ENCODE peak calls at places on chromosomes 4 and X, in six cellular contexts. One of them, this sample, is unnamed.

GRCh38 chr4:66911898-66912297 is 633.4 kb downstream of the CENPC start:
- DNase-seq in A549: no peak
- DNase-seq in stimulated activated CD4-positive, alpha-beta T cell treated with anti-CD3 and anti-CD28 coated beads, Interleukin-2, amount 100 ng/mL, for 48 hours: no peak
- DNase-seq in mesothelial cell of epicardium: no peak
- DNase-seq in epithelial cell of esophagus: peak
- DNase-seq in activated T-cell treated with anti-CD3 and anti-CD28 coated beads for 1 hour: no peak
- DNase-seq in this sample: no peak

GRCh38 chr4:53508446-53508845 is 82.8 kb downstream of the LNX1 start:
- DNase-seq in A549: peak
- DNase-seq in stimulated activated CD4-positive, alpha-beta T cell treated with anti-CD3 and anti-CD28 coated beads, Interleukin-2, amount 100 ng/mL, for 48 hours: no peak
- DNase-seq in mesothelial cell of epicardium: no peak
- DNase-seq in epithelial cell of esophagus: peak
- DNase-seq in activated T-cell treated with anti-CD3 and anti-CD28 coated beads for 1 hour: no peak
- DNase-seq in this sample: no peak

GRCh38 chrX:48467331-48467761 is 2.7 kb downstream of the SLC38A5 start:
- DNase-seq in A549: no peak
- DNase-seq in stimulated activated CD4-positive, alpha-beta T cell treated with anti-CD3 and anti-CD28 coated beads, Interleukin-2, amount 100 ng/mL, for 48 hours: no peak
- DNase-seq in mesothelial cell of epicardium: no peak
- DNase-seq in epithelial cell of esophagus: no peak
- DNase-seq in activated T-cell treated with anti-CD3 and anti-CD28 coated beads for 1 hour: no peak
- DNase-seq in this sample: no peak

GRCh38 chrX:63275127-63275526 is 76.0 kb downstream of the SPIN4 start:
- DNase-seq in A549: peak
- DNase-seq in stimulated activated CD4-positive, alpha-beta T cell treated with anti-CD3 and anti-CD28 coated beads, Interleukin-2, amount 100 ng/mL, for 48 hours: peak
- DNase-seq in mesothelial cell of epicardium: no peak
- DNase-seq in epithelial cell of esophagus: peak
- DNase-seq in activated T-cell treated with anti-CD3 and anti-CD28 coated beads for 1 hour: no peak
- DNase-seq in this sample: no peak

GRCh38 chr4:140098481-140099132 is 55.4 kb downstream of the MAML3 start:
- DNase-seq in A549: peak
- DNase-seq in stimulated activated CD4-positive, alpha-beta T cell treated with anti-CD3 and anti-CD28 coated beads, Interleukin-2, amount 100 ng/mL, for 48 hours: no peak
- DNase-seq in mesothelial cell of epicardium: no peak
- DNase-seq in epithelial cell of esophagus: peak
- DNase-seq in activated T-cell treated with anti-CD3 and anti-CD28 coated beads for 1 hour: no peak
- DNase-seq in this sample: no peak

GRCh38 chrX:51641421-51642021 is 22.8 kb upstream of the CENPVL3 start:
- DNase-seq in A549: peak
- DNase-seq in stimulated activated CD4-positive, alpha-beta T cell treated with anti-CD3 and anti-CD28 coated beads, Interleukin-2, amount 100 ng/mL, for 48 hours: peak
- DNase-seq in mesothelial cell of epicardium: no peak
- DNase-seq in epithelial cell of esophagus: peak
- DNase-seq in activated T-cell treated with anti-CD3 and anti-CD28 coated beads for 1 hour: no peak
- DNase-seq in this sample: no peak

GRCh38 chr4:116636917-116637316 is 448.5 kb downstream of the TRAM1L1 start:
- DNase-seq in A549: no peak
- DNase-seq in stimulated activated CD4-positive, alpha-beta T cell treated with anti-CD3 and anti-CD28 coated beads, Interleukin-2, amount 100 ng/mL, for 48 hours: no peak
- DNase-seq in mesothelial cell of epicardium: no peak
- DNase-seq in epithelial cell of esophagus: no peak
- DNase-seq in activated T-cell treated with anti-CD3 and anti-CD28 coated beads for 1 hour: no peak
- DNase-seq in this sample: no peak

GRCh38 chr4:73593631-73594241 is 26.5 kb downstream of the RASSF6 start:
- DNase-seq in A549: peak
- DNase-seq in stimulated activated CD4-positive, alpha-beta T cell treated with anti-CD3 and anti-CD28 coated beads, Interleukin-2, amount 100 ng/mL, for 48 hours: no peak
- DNase-seq in mesothelial cell of epicardium: no peak
- DNase-seq in epithelial cell of esophagus: peak
- DNase-seq in activated T-cell treated with anti-CD3 and anti-CD28 coated beads for 1 hour: no peak
- DNase-seq in this sample: no peak

GRCh38 chr4:872241-872981 is 46.5 kb upstream of the CPLX1 start:
- DNase-seq in A549: no peak
- DNase-seq in stimulated activated CD4-positive, alpha-beta T cell treated with anti-CD3 and anti-CD28 coated beads, Interleukin-2, amount 100 ng/mL, for 48 hours: no peak
- DNase-seq in mesothelial cell of epicardium: no peak
- DNase-seq in epithelial cell of esophagus: no peak
- DNase-seq in activated T-cell treated with anti-CD3 and anti-CD28 coated beads for 1 hour: no peak
- DNase-seq in this sample: no peak

GRCh38 chr4:7924570-7924969 is 15.1 kb downstream of the AFAP1 start:
- DNase-seq in A549: no peak
- DNase-seq in stimulated activated CD4-positive, alpha-beta T cell treated with anti-CD3 and anti-CD28 coated beads, Interleukin-2, amount 100 ng/mL, for 48 hours: no peak
- DNase-seq in mesothelial cell of epicardium: no peak
- DNase-seq in epithelial cell of esophagus: no peak
- DNase-seq in activated T-cell treated with anti-CD3 and anti-CD28 coated beads for 1 hour: no peak
- DNase-seq in this sample: no peak

This sample was measured in D721Med.